ENCODE peak calls at places on chromosomes 16 and 17, in eight cellular contexts. R is epithelial cell of esophagus; A is T-helper 1 cell; T is mammary epithelial cell; U is activated naive CD8-positive, alpha-beta T cell treated with anti-CD3 and anti-CD28 coated beads, Interleukin-2, amount 50 U/mL, for 24 hours; C is activated T-cell treated with anti-CD3 and anti-CD28 coated beads, Interleukin-2, amount 50 U/mL, for 4 hours; Y is NCI-H2107; E is KBM-7. F is an unnamed sample.

GRCh38 chr17:77824102-77824779 is 134.3 kb upstream of the TNRC6C start:
- DNase-seq in R (no peak), A (no peak), T (no peak), U (no peak), C (no peak), Y (no peak), E (no peak), F (no peak)

GRCh38 chr16:87358696-87359095 is 24.9 kb downstream of the FBXO31 start:
- DNase-seq in R (no peak), A (no peak), T (no peak), U (no peak), C (no peak), Y (no peak), E (no peak), F (no peak)

GRCh38 chr16:57672824-57673223 is 4.7 kb downstream of the ADGRG3 start:
- DNase-seq in R (no peak), A (no peak), T (no peak), U (no peak), C (no peak), Y (no peak), E (no peak), F (no peak)

GRCh38 chr16:76729525-76729924 is 452.3 kb downstream of the CNTNAP4 start:
- DNase-seq in R (peak), A (no peak), T (peak), U (no peak), C (no peak), Y (no peak), E (no peak), F (no peak)

GRCh38 chr17:2875608-2876007 is 79.4 kb downstream of the RAP1GAP2 start:
- DNase-seq in R (no peak), A (no peak), T (no peak), U (no peak), C (no peak), Y (no peak), E (no peak), F (no peak)

GRCh38 chr16:12067714-12068401 is 91.3 kb downstream of the SNX29 start:
- DNase-seq in R (peak), A (peak), T (peak), U (peak), C (peak), Y (peak), E (peak), F (no peak)

GRCh38 chr17:45235071-45236001 is 13.7 kb downstream of the FMNL1 start:
- DNase-seq in R (peak), A (peak), T (peak), U (peak), C (peak), Y (no peak), E (peak), F (peak)

GRCh38 chr16:53142823-53143568 is 88.2 kb downstream of the CHD9 start:
- DNase-seq in R (peak), A (no peak), T (peak), U (no peak), C (no peak), Y (no peak), E (no peak), F (no peak)

GRCh38 chr17:69246726-69247375 is 18.2 kb upstream of the ABCA10 start:
- DNase-seq in R (peak), A (no peak), T (peak), U (no peak), C (no peak), Y (no peak), E (peak), F (no peak)

GRCh38 chr17:35242158-35242804 is 591 bp upstream of the SLFN5 start:
- DNase-seq in R (peak), A (peak), T (peak), U (peak), C (peak), Y (peak), E (peak), F (no peak)

GRCh38 chr17:28812980-28813377 is 29.6 kb downstream of the FAM222B start:
- DNase-seq in R (no peak), A (no peak), T (no peak), U (no peak), C (no peak), Y (no peak), E (no peak), F (no peak)

GRCh38 chr16:89246903-89247733 is 29.6 kb downstream of the ZNF778 start:
- DNase-seq in R (peak), A (peak), T (peak), U (peak), C (peak), Y (peak), E (peak), F (peak)

GRCh38 chr17:61405686-61406542 is 6.3 kb downstream of the TBX2 start:
- DNase-seq in R (no peak), A (no peak), T (no peak), U (no peak), C (no peak), Y (no peak), E (no peak), F (no peak)

GRCh38 chr17:9771465-9771864 is 19.9 kb downstream of the DHRS7C start:
- DNase-seq in R (no peak), A (no peak), T (no peak), U (no peak), C (no peak), Y (no peak), E (no peak), F (no peak)

GRCh38 chr17:16215965-16216316 is 607 bp upstream of the NCOR1 start:
- DNase-seq in R (peak), A (peak), T (no peak), U (no peak), C (peak), Y (no peak), E (peak), F (no peak)

GRCh38 chr17:50356418-50356817 is 10.5 kb downstream of the XYLT2 start:
- DNase-seq in R (no peak), A (no peak), T (no peak), U (no peak), C (no peak), Y (no peak), E (no peak), F (no peak)

GRCh38 chr17:34616148-34616547 is 36.8 kb downstream of the TMEM132E start:
- DNase-seq in R (no peak), A (no peak), T (no peak), U (no peak), C (no peak), Y (peak), E (no peak), F (no peak)

GRCh38 chr16:17149904-17150483 is 320.8 kb downstream of the XYLT1 start:
- DNase-seq in R (no peak), A (no peak), T (no peak), U (no peak), C (no peak), Y (no peak), E (no peak), F (no peak)

GRCh38 chr17:35879748-35880654 is at the start of gene CCL5:
- DNase-seq in R (peak), A (peak), T (peak), U (peak), C (peak), Y (no peak), E (peak), F (no peak)

GRCh38 chr16:66899945-66900688 is 18.6 kb downstream of the CDH16 start:
- DNase-seq in R (peak), A (no peak), T (peak), U (no peak), C (no peak), Y (no peak), E (no peak), F (no peak)

GRCh38 chr17:28700278-28700677 is 11.4 kb downstream of the PROCA1 start:
- DNase-seq in R (no peak), A (no peak), T (no peak), U (no peak), C (no peak), Y (no peak), E (no peak), F (no peak)

GRCh38 chr16:11948819-11949218 is 7.0 kb upstream of the NPIPB2 start:
- DNase-seq in R (no peak), A (no peak), T (no peak), U (no peak), C (no peak), Y (no peak), E (no peak), F (no peak)

GRCh38 chr17:32998893-32999240 is 7.2 kb downstream of the SPACA3 start:
- DNase-seq in R (peak), A (no peak), T (peak), U (no peak), C (no peak), Y (no peak), E (no peak), F (no peak)

GRCh38 chr17:72719582-72720493 is 372.6 kb downstream of the SLC39A11 start:
- DNase-seq in R (peak), A (peak), T (no peak), U (peak), C (peak), Y (no peak), E (peak), F (no peak)

GRCh38 chr17:31397256-31397939 is 5.9 kb downstream of the RAB11FIP4 start:
- DNase-seq in R (no peak), A (no peak), T (no peak), U (no peak), C (no peak), Y (no peak), E (no peak), F (no peak)

GRCh38 chr17:45149669-45150603 is 1.7 kb downstream of the HEXIM1 start:
- DNase-seq in R (peak), A (no peak), T (peak), U (peak), C (no peak), Y (peak), E (peak), F (no peak)

GRCh38 chr16:27315333-27316037 is 1.7 kb downstream of the IL4R start:
- DNase-seq in R (peak), A (peak), T (peak), U (peak), C (peak), Y (no peak), E (peak), F (peak)

GRCh38 chr16:20910781-20911321 is 10.3 kb downstream of the LYRM1 start:
- DNase-seq in R (peak), A (no peak), T (peak), U (no peak), C (no peak), Y (no peak), E (peak), F (no peak)

GRCh38 chr16:65889533-65889966 is 476.9 kb upstream of the CDH5 start:
- DNase-seq in R (peak), A (no peak), T (peak), U (no peak), C (no peak), Y (no peak), E (no peak), F (peak)

GRCh38 chr17:15510361-15510760 is 42.9 kb upstream of the CDRT4 start:
- DNase-seq in R (peak), A (no peak), T (peak), U (no peak), C (no peak), Y (no peak), E (no peak), F (no peak)

GRCh38 chr17:31072186-31072585 is 22.6 kb upstream of the NF1 start:
- DNase-seq in R (peak), A (no peak), T (peak), U (no peak), C (no peak), Y (no peak), E (no peak), F (no peak)

GRCh38 chr16:29784157-29784556 is 6.1 kb downstream of the ZG16 start:
- DNase-seq in R (peak), A (no peak), T (peak), U (no peak), C (peak), Y (no peak), E (no peak), F (no peak)

F was measured in esophagus muscularis mucosa.